ENCODE peak calls at places on chromosomes 6 and 20, in six cellular contexts. C, G, W, I, A and N are unnamed samples.

GRCh38 chr20:52899221-52899620 is 72.9 kb upstream of the TSHZ2 start:
- DNase-seq in C (no peak), G (no peak), W (no peak), I (no peak), A (no peak), N (no peak)

GRCh38 chr6:74431873-74432272 is 735.9 kb downstream of the CD109 start:
- DNase-seq in C (peak), G (peak), W (peak), I (no peak), A (no peak), N (no peak)

GRCh38 chr6:44681782-44682181 is 294.3 kb downstream of the CDC5L start:
- DNase-seq in C (no peak), G (peak), W (no peak), I (no peak), A (no peak), N (no peak)

GRCh38 chr6:67068781-67069180 is 1361.8 kb upstream of the EYS start:
- DNase-seq in C (no peak), G (no peak), W (no peak), I (no peak), A (no peak), N (peak)

GRCh38 chr20:21102252-21102609 is 3.9 kb downstream of the LINC00237 start:
- DNase-seq in C (peak), G (no peak), W (no peak), I (no peak), A (peak), N (no peak)

GRCh38 chr6:156949376-156949775 is 172.2 kb downstream of the ARID1B start:
- DNase-seq in C (peak), G (peak), W (peak), I (no peak), A (no peak), N (no peak)

GRCh38 chr6:95804847-95805541 is 210.8 kb upstream of the FUT9 start:
- DNase-seq in C (no peak), G (no peak), W (no peak), I (no peak), A (no peak), N (no peak)

GRCh38 chr20:32524871-32525501 is 60.1 kb downstream of the NOL4L start:
- DNase-seq in C (peak), G (no peak), W (peak), I (peak), A (peak), N (no peak)

GRCh38 chr6:42777126-42777822 is 4.6 kb upstream of the BICRAL start:
- DNase-seq in C (peak), G (peak), W (no peak), I (no peak), A (no peak), N (no peak)

GRCh38 chr6:165846123-165846966 is 183.3 kb upstream of the PDE10A start:
- DNase-seq in C (no peak), G (no peak), W (no peak), I (no peak), A (no peak), N (peak)

GRCh38 chr6:11965499-11965898 is 46.6 kb upstream of the HIVEP1 start:
- DNase-seq in C (no peak), G (no peak), W (no peak), I (no peak), A (no peak), N (no peak)

GRCh38 chr6:21506126-21506525 is 87.4 kb upstream of the SOX4 start:
- DNase-seq in C (no peak), G (no peak), W (peak), I (no peak), A (no peak), N (no peak)

GRCh38 chr6:18528084-18528743 is 141.1 kb downstream of the RNF144B start:
- DNase-seq in C (peak), G (peak), W (peak), I (no peak), A (no peak), N (peak)

GRCh38 chr20:32999603-33000250 is 4.5 kb downstream of the SUN5 start:
- DNase-seq in C (no peak), G (no peak), W (no peak), I (no peak), A (no peak), N (no peak)

GRCh38 chr6:149867876-149868640 is 3.9 kb upstream of the LRP11 start:
- DNase-seq in C (peak), G (no peak), W (peak), I (no peak), A (no peak), N (peak)

GRCh38 chr6:117473401-117473800 is 9.1 kb upstream of the DCBLD1 start:
- DNase-seq in C (no peak), G (no peak), W (no peak), I (no peak), A (no peak), N (no peak)

GRCh38 chr6:54681987-54682386 is 164.6 kb upstream of the FAM83B start:
- DNase-seq in C (peak), G (peak), W (peak), I (no peak), A (no peak), N (no peak)

GRCh38 chr20:46559685-46560440 is 9.4 kb upstream of the OCSTAMP start:
- DNase-seq in C (no peak), G (no peak), W (no peak), I (no peak), A (no peak), N (no peak)

GRCh38 chr6:153215242-153215641 is 84.2 kb upstream of the RGS17 start:
- DNase-seq in C (peak), G (no peak), W (no peak), I (no peak), A (no peak), N (no peak)

GRCh38 chr20:35226775-35227681 is 538 bp downstream of the MMP24 start:
- DNase-seq in C (peak), G (peak), W (peak), I (peak), A (peak), N (peak)

GRCh38 chr6:103870970-103871369 is 988.7 kb downstream of the HACE1 start:
- DNase-seq in C (no peak), G (no peak), W (peak), I (no peak), A (no peak), N (no peak)

GRCh38 chr20:32893878-32894483 is 35.3 kb downstream of the EFCAB8 start:
- DNase-seq in C (peak), G (no peak), W (peak), I (no peak), A (no peak), N (peak)

GRCh38 chr6:128427139-128427538 is 93.3 kb downstream of the PTPRK start:
- DNase-seq in C (no peak), G (no peak), W (no peak), I (no peak), A (no peak), N (no peak)

GRCh38 chr20:21352703-21353102 is 44.6 kb downstream of the NKX2-4 start:
- DNase-seq in C (peak), G (peak), W (peak), I (no peak), A (no peak), N (no peak)

GRCh38 chr20:58146761-58147160 is 81.7 kb downstream of the ANKRD60 start:
- DNase-seq in C (no peak), G (no peak), W (no peak), I (peak), A (no peak), N (no peak)

GRCh38 chr20:33933469-33933909 is 60.2 kb upstream of the RALY start:
- DNase-seq in C (peak), G (no peak), W (peak), I (peak), A (peak), N (no peak)

GRCh38 chr6:17470953-17471335 is 77.5 kb downstream of the CAP2 start:
- DNase-seq in C (peak), G (peak), W (peak), I (no peak), A (no peak), N (no peak)

GRCh38 chr6:33414592-33415271 is 3.2 kb downstream of the CUTA start:
- DNase-seq in C (peak), G (no peak), W (no peak), I (no peak), A (no peak), N (no peak)

GRCh38 chr6:3351105-3351676 is 92.4 kb downstream of the PSMG4 start:
- DNase-seq in C (no peak), G (peak), W (no peak), I (no peak), A (no peak), N (peak)

GRCh38 chr20:40945754-40946451 is 82.7 kb upstream of the TOP1 start:
- DNase-seq in C (peak), G (peak), W (peak), I (peak), A (peak), N (peak)

GRCh38 chr20:50724851-50725721 is 6.3 kb upstream of the PARD6B start:
- DNase-seq in C (peak), G (peak), W (peak), I (peak), A (peak), N (no peak)

DNA sequence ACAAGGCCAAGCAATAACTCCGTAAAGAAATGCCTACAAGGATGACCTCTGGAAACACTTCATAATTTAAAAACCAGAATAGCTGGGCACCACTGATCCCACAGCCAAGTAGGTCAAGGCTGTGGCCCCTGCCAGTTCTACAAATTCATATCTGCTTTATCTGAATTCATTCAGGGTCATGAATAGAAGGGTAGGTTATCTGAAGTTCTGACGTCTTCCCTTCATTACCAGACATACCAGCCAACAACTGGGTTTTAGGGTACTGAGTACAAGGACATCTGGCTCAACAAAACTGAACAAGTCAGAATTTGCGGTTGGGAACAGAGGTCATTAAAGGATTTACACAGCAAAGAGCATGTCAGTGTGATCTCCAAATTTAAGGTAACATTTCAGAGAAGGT is 26.0 kb downstream of the MAP3K5 start:
- DNase-seq in C (no peak), G (no peak), W (no peak), I (no peak), A (no peak), N (no peak)
- H3K4me3 ChIP-seq in C (no peak), G (no peak), W (no peak), I (no peak), A (no peak), N (no peak)

DNA sequence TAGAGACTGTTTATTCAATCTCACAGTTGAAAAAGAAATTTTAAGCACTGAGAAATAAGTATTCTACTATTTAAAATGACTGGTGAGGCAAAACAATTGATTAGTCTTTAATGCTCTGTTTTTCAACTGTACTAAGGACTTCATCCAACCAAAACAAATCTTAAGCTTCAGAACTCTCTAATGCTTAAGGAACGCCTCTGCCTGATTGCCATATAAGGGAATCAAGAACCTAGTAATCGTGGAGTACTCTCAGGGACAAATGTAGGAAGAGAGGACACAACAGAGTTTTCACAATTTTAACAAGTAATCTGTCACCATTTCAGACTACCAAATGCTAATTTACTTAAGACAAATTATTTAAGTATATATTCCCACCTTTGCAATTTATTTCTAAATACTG is 16.1 kb downstream of the FBXO30 start:
- DNase-seq in C (no peak), G (peak), W (no peak), I (no peak), A (no peak), N (no peak)
- H3K4me3 ChIP-seq in C (no peak), G (no peak), W (no peak), I (no peak), A (no peak), N (no peak)

GRCh38 chr6:28965706-28966105 is 39.4 kb downstream of the ZNF311 start:
- DNase-seq in C (no peak), G (no peak), W (no peak), I (no peak), A (no peak), N (no peak)

GRCh38 chr6:28956331-28956730 is 32.5 kb upstream of the TRIM27 start:
- DNase-seq in C (no peak), G (no peak), W (no peak), I (no peak), A (no peak), N (no peak)

GRCh38 chr6:28960846-28961500 is 37.2 kb upstream of the TRIM27 start:
- DNase-seq in C (no peak), G (no peak), W (peak), I (no peak), A (no peak), N (no peak)
- H3K4me3 ChIP-seq in C (no peak), G (no peak), W (no peak), I (no peak), A (no peak), N (no peak)

DNA sequence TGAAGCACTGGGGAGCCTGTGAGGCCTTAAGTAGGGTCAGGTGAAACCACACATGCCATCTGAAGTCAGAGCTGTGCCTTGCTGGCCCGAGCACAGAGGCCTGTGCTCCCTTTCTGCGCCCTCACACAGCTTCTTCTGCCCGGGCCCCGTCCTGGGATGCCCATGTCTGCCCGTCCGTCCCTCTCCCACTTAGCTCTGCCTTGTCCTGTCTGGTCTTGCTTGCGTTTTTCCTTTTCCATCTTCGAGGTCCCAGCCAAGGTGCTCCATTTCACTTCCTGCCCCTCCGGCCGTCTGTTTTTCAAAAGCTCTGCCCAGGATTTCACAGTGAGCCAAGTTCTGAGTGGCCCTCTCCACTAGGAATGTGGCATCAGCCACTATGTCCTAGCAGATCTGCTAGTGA is 45.6 kb downstream of the PYGB start:
- DNase-seq in C (no peak), G (no peak), W (peak), I (no peak), A (no peak), N (no peak)
- H3K4me3 ChIP-seq in C (no peak), G (no peak), W (no peak), I (no peak), A (no peak), N (no peak)

DNA sequence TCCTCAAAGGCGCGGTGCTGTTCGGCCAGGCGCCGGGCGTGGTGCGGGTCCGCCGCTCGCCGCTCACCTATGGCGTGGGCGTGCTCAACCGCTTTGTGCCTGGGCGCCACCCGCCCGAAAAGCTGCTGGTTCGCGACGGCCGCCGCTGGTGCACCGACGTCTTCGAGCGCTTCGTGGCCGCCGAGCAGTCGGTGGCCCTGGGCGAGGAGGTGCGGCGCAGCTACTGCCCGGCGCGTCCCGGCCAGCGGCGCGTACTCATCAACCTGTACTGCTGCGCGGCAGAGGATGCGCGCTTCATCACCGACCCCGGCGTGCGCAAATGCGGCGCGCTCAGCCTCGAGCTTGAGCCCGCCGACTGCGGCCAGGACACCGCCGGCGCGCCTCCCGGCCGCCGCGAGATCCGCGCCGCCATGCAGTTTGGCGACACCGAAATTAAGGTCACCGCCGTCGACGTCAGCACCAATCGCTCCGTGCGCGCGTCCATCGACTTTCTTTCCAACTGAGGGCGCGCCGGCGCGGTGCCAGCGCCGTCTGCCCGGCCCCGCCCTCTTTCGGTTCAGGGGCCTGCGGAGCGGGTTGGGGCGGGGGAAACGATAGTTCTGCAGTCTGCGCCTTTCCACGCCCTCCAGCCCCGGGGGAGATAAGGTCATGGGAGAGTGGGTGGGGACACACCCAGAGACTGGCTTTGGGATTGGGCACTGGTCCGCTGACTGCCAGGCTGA is 15.7 kb downstream of the ADISSP start:
- DNase-seq in C (no peak), G (peak), W (peak), I (no peak), A (peak), N (no peak)
- H3K4me3 ChIP-seq in C (no peak), G (no peak), W (peak), I (peak), A (peak), N (no peak)

GRCh38 chr6:30543824-30544223 is 12.5 kb downstream of the GNL1 start:
- DNase-seq in C (no peak), G (no peak), W (no peak), I (no peak), A (no peak), N (no peak)
- H3K4me3 ChIP-seq in C (no peak), G (no peak), W (no peak), I (no peak), A (no peak), N (no peak)

DNA sequence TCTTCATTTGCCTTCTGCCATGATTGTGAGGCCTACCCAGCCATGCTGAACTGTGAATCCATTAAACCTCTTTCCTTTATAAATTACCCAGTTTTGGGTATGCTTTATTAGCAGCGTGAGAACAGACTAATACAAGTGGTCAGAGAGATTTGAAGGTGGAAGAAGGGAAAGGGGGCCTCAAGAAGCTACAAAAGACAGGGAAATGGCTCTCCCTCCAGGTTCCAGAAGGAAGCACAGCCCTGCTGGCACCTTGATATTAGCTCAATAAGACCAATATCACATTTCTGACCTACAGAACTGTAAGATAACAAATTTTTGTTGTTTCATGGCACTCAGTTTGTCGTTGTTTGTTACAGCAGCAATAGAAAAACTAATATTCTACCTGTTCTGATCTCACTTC is 536.5 kb upstream of the MARCKS start:
- DNase-seq in C (no peak), G (no peak), W (no peak), I (no peak), A (no peak), N (no peak)
- H3K4me3 ChIP-seq in C (no peak), G (no peak), W (no peak), I (no peak), A (no peak), N (no peak)

GRCh38 chr20:16608265-16608636 is 35.0 kb upstream of the KIF16B start:
- DNase-seq in C (no peak), G (no peak), W (no peak), I (no peak), A (no peak), N (no peak)
- H3K4me3 ChIP-seq in C (no peak), G (no peak), W (no peak), I (no peak), A (no peak), N (no peak)

DNA sequence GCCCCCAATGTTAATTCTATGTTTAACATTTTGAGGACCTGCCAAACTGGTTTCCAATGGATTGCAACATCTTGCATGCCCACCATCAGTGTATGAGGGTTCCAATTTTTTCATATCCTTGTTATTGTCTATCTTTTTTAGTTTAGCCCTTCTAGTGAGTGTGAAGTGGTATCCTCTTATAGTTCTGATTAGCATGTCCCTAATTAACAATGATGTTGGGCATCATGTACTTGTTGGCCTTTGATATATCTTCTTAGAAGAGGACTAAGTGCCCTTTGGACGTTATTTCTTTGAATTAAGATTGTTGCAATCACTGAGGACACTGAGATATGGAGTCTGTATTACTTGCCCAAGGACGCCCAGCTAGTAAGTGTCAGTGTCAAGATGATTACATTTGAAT is 22.3 kb downstream of the GCNT2 start:
- DNase-seq in C (no peak), G (no peak), W (no peak), I (no peak), A (no peak), N (no peak)
- H3K4me3 ChIP-seq in C (no peak), G (no peak), W (no peak), I (no peak), A (no peak), N (no peak)